ENCODE peak calls at places on chromosomes 16 and 17, in eight cellular contexts. P is testis, U is K562, K is prostate gland, Y is A549, E is endothelial cell of umbilical vein, A is breast epithelium, J is thyroid gland. H is an unnamed sample.

GRCh38 chr16:879461-879861 is 78.9 kb upstream of the GNG13 start:
- DNase-seq in Y (no peak), P (no peak), U (no peak), A (no peak), E (no peak), K (no peak), J (no peak), H (no peak)

GRCh38 chr16:633336-634050 is 2.6 kb downstream of the METTL26 start:
- DNase-seq in U (no peak), Y (no peak), J (no peak), K (no peak), E (no peak), A (no peak), P (no peak), H (no peak)

GRCh38 chr16:71426069-71426879 is 15.6 kb downstream of the TLE7 start:
- DNase-seq in K (peak; percentile 13), P (peak; percentile 82), A (no peak), J (peak; percentile 30), U (peak; percentile 65), Y (peak; percentile 97), E (peak; percentile 61), H (peak; percentile 71)

GRCh38 chr17:4573682-4574081 is 10.6 kb upstream of the SMTNL2 start:
- DNase-seq in U (no peak), Y (peak; percentile 67), K (no peak), E (no peak), P (peak; percentile 89), A (peak; percentile 15), J (no peak), H (no peak)

GRCh38 chr16:67248401-67249177 is at the start of gene SLC9A5:
- DNase-seq in U (peak; percentile 66), K (no peak), A (no peak), E (peak; percentile 38), Y (no peak), J (no peak), P (no peak), H (peak; percentile 58)

GRCh38 chr16:14475370-14476139 is 154.5 kb downstream of the PARN start:
- DNase-seq in U (no peak), A (no peak), Y (peak; percentile 73), P (no peak), J (no peak), K (peak; percentile 61), E (no peak), H (no peak)

GRCh38 chr16:85610059-85610445 is 3.1 kb upstream of the GSE1 start:
- DNase-seq in E (no peak), J (no peak), U (no peak), Y (no peak), P (no peak), K (peak; percentile 26), A (peak; percentile 61), H (no peak)

GRCh38 chr17:19366637-19366972 is 4.1 kb upstream of the B9D1 start:
- DNase-seq in A (no peak), E (no peak), P (no peak), U (no peak), K (no peak), Y (no peak), J (no peak), H (no peak)

GRCh38 chr16:22641030-22641671 is 130.5 kb downstream of the NPIPB5 start:
- DNase-seq in Y (no peak), J (no peak), U (no peak), A (no peak), P (no peak), E (peak; percentile 37), K (no peak), H (peak; percentile 20)

GRCh38 chr17:33387406-33387805 is 94.3 kb upstream of the ASIC2 start:
- DNase-seq in A (no peak), Y (no peak), K (no peak), E (no peak), J (no peak), P (no peak), U (no peak), H (no peak)

GRCh38 chr16:79929260-79929977 is 328.9 kb upstream of the MAF start:
- DNase-seq in E (no peak), A (no peak), K (no peak), P (no peak), Y (no peak), U (no peak), J (no peak), H (no peak)

GRCh38 chr17:49994085-49995054 is 654 bp downstream of the DLX3 start:
- DNase-seq in A (no peak), J (peak; percentile 19), K (no peak), U (no peak), E (peak; percentile 11), P (no peak), Y (no peak), H (no peak)

GRCh38 chr16:1474471-1474795 is 395 bp downstream of the CLCN7 start:
- DNase-seq in U (no peak), P (no peak), Y (no peak), K (no peak), E (no peak), J (no peak), A (no peak), H (peak; percentile 59)

GRCh38 chr17:77927777-77928518 is 30.6 kb upstream of the TNRC6C start:
- DNase-seq in E (no peak), U (no peak), A (no peak), K (no peak), J (no peak), Y (no peak), P (no peak), H (no peak)

GRCh38 chr17:47628014-47628413 is 21.7 kb upstream of the KPNB1 start:
- DNase-seq in A (no peak), J (no peak), K (no peak), P (no peak), E (no peak), U (no peak), Y (no peak), H (no peak)

GRCh38 chr16:22386976-22387375 is 12.6 kb upstream of the CDR2 start:
- DNase-seq in K (peak; percentile 26), U (no peak), A (no peak), P (no peak), J (no peak), E (peak; percentile 90), Y (no peak), H (no peak)

GRCh38 chr16:87297918-87298631 is 19.1 kb downstream of the C16orf95 start:
- DNase-seq in A (no peak), E (peak; percentile 44), U (peak; percentile 61), P (peak; percentile 38), J (peak; percentile 14), Y (peak; percentile 68), K (no peak), H (peak; percentile 65)

GRCh38 chr17:45428954-45429337 is 3.7 kb downstream of the ARHGAP27 start:
- DNase-seq in Y (no peak), K (no peak), E (no peak), P (no peak), U (no peak), J (no peak), A (no peak), H (no peak)

GRCh38 chr17:76909971-76910760 is 42.0 kb downstream of the MGAT5B start:
- DNase-seq in P (peak; percentile 60), K (peak; percentile 17), E (peak; percentile 53), J (peak; percentile 77), U (peak; percentile 80), Y (peak; percentile 46), A (peak; percentile 20), H (peak; percentile 31)

DNA sequence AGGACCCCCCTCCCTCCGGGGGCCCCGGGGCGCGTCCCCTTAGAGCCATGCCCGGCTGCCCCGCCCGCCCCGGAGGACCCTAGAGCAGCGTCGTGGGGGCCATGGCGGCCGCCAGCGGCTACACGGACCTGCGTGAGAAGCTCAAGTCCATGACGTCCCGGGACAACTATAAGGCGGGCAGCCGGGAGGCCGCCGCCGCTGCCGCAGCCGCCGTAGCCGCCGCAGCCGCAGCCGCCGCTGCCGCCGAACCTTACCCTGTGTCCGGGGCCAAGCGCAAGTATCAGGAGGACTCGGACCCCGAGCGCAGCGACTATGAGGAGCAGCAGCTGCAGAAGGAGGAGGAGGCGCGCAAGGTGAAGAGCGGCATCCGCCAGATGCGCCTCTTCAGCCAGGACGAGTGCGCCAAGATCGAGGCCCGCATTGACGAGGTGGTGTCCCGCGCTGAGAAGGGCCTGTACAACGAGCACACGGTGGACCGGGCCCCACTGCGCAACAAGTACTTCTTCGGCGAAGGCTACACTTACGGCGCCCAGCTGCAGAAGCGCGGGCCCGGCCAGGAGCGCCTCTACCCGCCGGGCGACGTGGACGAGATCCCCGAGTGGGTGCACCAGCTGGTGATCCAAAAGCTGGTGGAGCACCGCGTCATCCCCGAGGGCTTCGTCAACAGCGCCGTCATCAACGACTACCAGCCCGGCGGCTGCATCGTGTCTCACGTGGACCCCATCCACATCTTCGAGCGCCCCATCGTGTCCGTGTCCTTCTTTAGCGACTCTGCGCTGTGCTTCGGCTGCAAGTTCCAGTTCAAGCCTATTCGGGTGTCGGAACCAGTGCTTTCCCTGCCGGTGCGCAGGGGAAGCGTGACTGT is 747 bp downstream of the ALKBH5 start:
- DNase-seq in E (peak; percentile 46), P (peak; percentile 54), A (peak; percentile 33), J (peak; percentile 39), K (peak; percentile 27), Y (no peak), U (peak; percentile 59), H (peak; percentile 80)
- TF ChIP-seq POLR2A in E (no peak), P (no peak), A (no peak), J (no peak), K (peak; percentile 17), Y (peak; percentile 5), U (no peak), H (no peak)

GRCh38 chr16:69830534-69831211 is 68.5 kb downstream of the WWP2 start:
- DNase-seq in E (peak; percentile 80), U (no peak), A (no peak), J (no peak), Y (peak; percentile 31), K (no peak), P (no peak), H (no peak)
- TF ChIP-seq POLR2A in E (no peak), U (no peak), A (no peak), J (no peak), Y (no peak), K (no peak), P (no peak), H (no peak)

GRCh38 chr17:42561908-42562844 is at the start of gene COASY:
- DNase-seq in J (peak; percentile 95), E (peak; percentile 97), P (peak; percentile 97), U (peak; percentile 91), Y (peak; percentile 100), K (peak; percentile 93), A (peak; percentile 93), H (peak; percentile 96)
- TF ChIP-seq POLR2A in J (no peak), E (peak; percentile 83), P (no peak), U (peak; percentile 85), Y (peak; percentile 54), K (peak; percentile 25), A (peak; percentile 58), H (peak; percentile 84)

DNA sequence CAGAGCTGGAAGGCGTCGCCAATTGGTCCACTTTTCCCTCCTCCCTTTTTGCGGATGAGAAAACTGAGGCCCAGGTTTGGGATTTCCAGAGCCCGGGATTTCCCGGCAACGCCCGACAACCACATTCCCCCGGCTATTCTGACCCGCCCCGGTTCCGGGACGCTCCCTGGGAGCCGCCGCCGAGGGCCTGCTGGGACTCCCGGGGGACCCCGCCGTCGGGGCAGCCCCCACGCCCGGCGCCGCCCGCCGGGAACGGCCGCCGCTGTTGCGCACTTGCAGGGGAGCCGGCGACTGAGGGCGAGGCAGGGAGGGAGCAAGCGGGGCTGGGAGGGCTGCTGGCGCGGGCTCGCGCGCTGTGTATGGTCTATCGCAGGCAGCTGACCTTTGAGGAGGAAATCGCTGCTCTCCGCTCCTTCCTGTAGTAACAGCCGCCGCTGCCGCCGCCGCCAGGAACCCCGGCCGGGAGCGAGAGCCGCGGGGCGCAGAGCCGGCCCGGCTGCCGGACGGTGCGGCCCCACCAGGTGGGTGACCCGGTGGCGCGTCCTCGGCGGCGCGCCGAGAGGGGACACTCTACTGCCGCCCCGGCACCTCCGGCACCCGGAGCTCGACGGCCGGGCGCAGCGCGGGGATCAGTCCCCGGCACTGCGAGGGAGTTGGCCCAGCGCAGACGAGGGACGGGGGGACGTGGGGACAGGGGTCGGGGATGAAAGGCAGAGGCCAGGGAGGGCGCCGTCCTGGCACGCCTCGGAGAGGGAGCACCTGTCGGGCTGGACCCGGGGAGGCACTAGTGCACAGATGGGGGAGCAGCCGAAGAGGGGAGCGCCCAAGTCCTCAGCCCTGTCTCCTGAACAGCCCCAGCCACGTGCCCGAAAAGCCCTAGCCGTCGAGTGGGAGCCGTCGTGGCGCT is at the start of gene STAT5A:
- DNase-seq in K (peak; percentile 84), P (peak; percentile 91), U (peak; percentile 68), E (peak; percentile 88), A (peak; percentile 89), Y (peak; percentile 83), J (peak; percentile 90), H (peak; percentile 85)
- TF ChIP-seq POLR2A in K (peak; percentile 76), P (peak; percentile 35), U (no peak), E (peak; percentile 59), A (no peak), Y (no peak), J (no peak), H (no peak)

H was measured in erythroblast.